ENCODE peak calls at places on chromosomes 1 and 21, in eight cellular contexts. One of them, this sample, is unnamed.
A peak's percentile ranks its signal among the peaks of the same experiment; 100 is the strongest.

GRCh38 chr1:197080323-197080722 is 13.3 kb upstream of the F13B start:
- DNase-seq in T-helper 17 cell: no peak
- DNase-seq in AG08395: no peak
- DNase-seq in IMR-90: no peak
- DNase-seq in lower leg skin: no peak
- DNase-seq in HL-60: no peak
- DNase-seq in stromal cell of bone marrow: no peak
- DNase-seq in ecto neural progenitor cell: no peak
- DNase-seq in this sample: no peak

GRCh38 chr21:26798856-26799751 is 46.1 kb downstream of the ADAMTS1 start:
- DNase-seq in IMR-90: peak; percentile 81
- DNase-seq in HL-60: no peak
- DNase-seq in ecto neural progenitor cell: no peak
- DNase-seq in stromal cell of bone marrow: no peak
- DNase-seq in AG08395: no peak
- DNase-seq in lower leg skin: no peak
- DNase-seq in T-helper 17 cell: no peak
- DNase-seq in this sample: no peak

GRCh38 chr1:114026797-114027196 is 47.5 kb downstream of the OLFML3 start:
- DNase-seq in AG08395: no peak
- DNase-seq in stromal cell of bone marrow: peak; percentile 6
- DNase-seq in ecto neural progenitor cell: no peak
- DNase-seq in IMR-90: peak; percentile 20
- DNase-seq in HL-60: no peak
- DNase-seq in T-helper 17 cell: no peak
- DNase-seq in lower leg skin: no peak
- DNase-seq in this sample: no peak

GRCh38 chr1:2108213-2108876 is 58.1 kb downstream of the PRKCZ start:
- DNase-seq in lower leg skin: no peak
- DNase-seq in stromal cell of bone marrow: no peak
- DNase-seq in HL-60: no peak
- DNase-seq in IMR-90: peak; percentile 49
- DNase-seq in T-helper 17 cell: no peak
- DNase-seq in ecto neural progenitor cell: peak; percentile 80
- DNase-seq in AG08395: peak; percentile 70
- DNase-seq in this sample: no peak

GRCh38 chr21:41359289-41359688 is 2.5 kb upstream of the MX2 start:
- DNase-seq in T-helper 17 cell: no peak
- DNase-seq in lower leg skin: peak; percentile 80
- DNase-seq in ecto neural progenitor cell: peak; percentile 55
- DNase-seq in HL-60: no peak
- DNase-seq in AG08395: no peak
- DNase-seq in IMR-90: no peak
- DNase-seq in stromal cell of bone marrow: no peak
- DNase-seq in this sample: no peak

GRCh38 chr1:195495720-195496635 is 1112.3 kb downstream of the KCNT2 start:
- DNase-seq in lower leg skin: no peak
- DNase-seq in T-helper 17 cell: no peak
- DNase-seq in IMR-90: no peak
- DNase-seq in HL-60: no peak
- DNase-seq in AG08395: no peak
- DNase-seq in stromal cell of bone marrow: no peak
- DNase-seq in ecto neural progenitor cell: no peak
- DNase-seq in this sample: no peak

GRCh38 chr21:44657635-44658183 is at the start of gene KRTAP12-3:
- DNase-seq in HL-60: no peak
- DNase-seq in AG08395: no peak
- DNase-seq in ecto neural progenitor cell: no peak
- DNase-seq in stromal cell of bone marrow: no peak
- DNase-seq in lower leg skin: peak; percentile 63
- DNase-seq in IMR-90: peak; percentile 7
- DNase-seq in T-helper 17 cell: peak; percentile 51
- DNase-seq in this sample: no peak

GRCh38 chr1:207890136-207890738 is 20.7 kb downstream of the CD34 start:
- DNase-seq in ecto neural progenitor cell: no peak
- DNase-seq in HL-60: no peak
- DNase-seq in stromal cell of bone marrow: peak; percentile 60
- DNase-seq in AG08395: peak; percentile 89
- DNase-seq in IMR-90: peak; percentile 67
- DNase-seq in lower leg skin: peak; percentile 91
- DNase-seq in T-helper 17 cell: no peak
- DNase-seq in this sample: no peak

GRCh38 chr1:23585321-23586022 is 26.2 kb upstream of the ID3 start:
- DNase-seq in AG08395: peak; percentile 90
- DNase-seq in stromal cell of bone marrow: peak; percentile 89
- DNase-seq in lower leg skin: no peak
- DNase-seq in ecto neural progenitor cell: no peak
- DNase-seq in T-helper 17 cell: no peak
- DNase-seq in HL-60: peak; percentile 35
- DNase-seq in IMR-90: peak; percentile 99
- DNase-seq in this sample: no peak

GRCh38 chr1:43316738-43317520 is 16.1 kb downstream of the TIE1 start:
- DNase-seq in lower leg skin: no peak
- DNase-seq in T-helper 17 cell: no peak
- DNase-seq in AG08395: no peak
- DNase-seq in HL-60: no peak
- DNase-seq in ecto neural progenitor cell: no peak
- DNase-seq in stromal cell of bone marrow: no peak
- DNase-seq in IMR-90: peak; percentile 5
- DNase-seq in this sample: no peak

GRCh38 chr1:9196129-9197040 is 38.2 kb upstream of the H6PD start:
- DNase-seq in lower leg skin: peak; percentile 92
- DNase-seq in HL-60: peak; percentile 52
- DNase-seq in T-helper 17 cell: peak; percentile 14
- DNase-seq in AG08395: peak; percentile 75
- DNase-seq in ecto neural progenitor cell: peak; percentile 75
- DNase-seq in IMR-90: peak; percentile 94
- DNase-seq in stromal cell of bone marrow: peak; percentile 88
- DNase-seq in this sample: peak; percentile 61

GRCh38 chr1:230853736-230854135 is 14.6 kb downstream of the C1orf198 start:
- DNase-seq in IMR-90: no peak
- DNase-seq in stromal cell of bone marrow: no peak
- DNase-seq in lower leg skin: no peak
- DNase-seq in HL-60: no peak
- DNase-seq in ecto neural progenitor cell: no peak
- DNase-seq in AG08395: no peak
- DNase-seq in T-helper 17 cell: no peak
- DNase-seq in this sample: no peak

GRCh38 chr1:14090531-14090930 is 390.5 kb downstream of the PRDM2 start:
- DNase-seq in lower leg skin: no peak
- DNase-seq in IMR-90: no peak
- DNase-seq in ecto neural progenitor cell: no peak
- DNase-seq in AG08395: no peak
- DNase-seq in stromal cell of bone marrow: no peak
- DNase-seq in T-helper 17 cell: no peak
- DNase-seq in HL-60: no peak
- DNase-seq in this sample: no peak

GRCh38 chr21:46154955-46155513 is 345 bp downstream of the FTCD start:
- DNase-seq in ecto neural progenitor cell: peak; percentile 48
- DNase-seq in HL-60: no peak
- DNase-seq in lower leg skin: peak; percentile 83
- DNase-seq in stromal cell of bone marrow: no peak
- DNase-seq in IMR-90: no peak
- DNase-seq in T-helper 17 cell: no peak
- DNase-seq in AG08395: no peak
- DNase-seq in this sample: no peak

GRCh38 chr1:174998569-174999215 is 1.1 kb upstream of the CACYBP start:
- DNase-seq in IMR-90: peak; percentile 36
- DNase-seq in ecto neural progenitor cell: peak; percentile 49
- DNase-seq in stromal cell of bone marrow: no peak
- DNase-seq in T-helper 17 cell: peak; percentile 16
- DNase-seq in lower leg skin: no peak
- DNase-seq in AG08395: peak; percentile 34
- DNase-seq in HL-60: peak; percentile 68
- DNase-seq in this sample: peak; percentile 58

GRCh38 chr1:241156231-241156965 is 200.6 kb downstream of the RGS7 start:
- DNase-seq in lower leg skin: no peak
- DNase-seq in AG08395: peak; percentile 4
- DNase-seq in stromal cell of bone marrow: peak; percentile 57
- DNase-seq in IMR-90: peak; percentile 2
- DNase-seq in ecto neural progenitor cell: no peak
- DNase-seq in HL-60: no peak
- DNase-seq in T-helper 17 cell: no peak
- DNase-seq in this sample: no peak

GRCh38 chr1:63868220-63868897 is 94.5 kb downstream of the ROR1 start:
- DNase-seq in AG08395: no peak
- DNase-seq in stromal cell of bone marrow: no peak
- DNase-seq in T-helper 17 cell: no peak
- DNase-seq in HL-60: no peak
- DNase-seq in ecto neural progenitor cell: no peak
- DNase-seq in lower leg skin: no peak
- DNase-seq in IMR-90: peak; percentile 55
- DNase-seq in this sample: no peak

GRCh38 chr1:206674745-206675175 is 9.9 kb upstream of the MAPKAPK2 start:
- DNase-seq in ecto neural progenitor cell: no peak
- DNase-seq in lower leg skin: no peak
- DNase-seq in stromal cell of bone marrow: peak; percentile 98
- DNase-seq in AG08395: peak; percentile 97
- DNase-seq in HL-60: no peak
- DNase-seq in IMR-90: peak; percentile 100
- DNase-seq in T-helper 17 cell: no peak
- DNase-seq in this sample: no peak

GRCh38 chr1:36734356-36734755 is 251.6 kb upstream of the CSF3R start:
- DNase-seq in IMR-90: no peak
- DNase-seq in T-helper 17 cell: no peak
- DNase-seq in lower leg skin: no peak
- DNase-seq in HL-60: no peak
- DNase-seq in AG08395: no peak
- DNase-seq in ecto neural progenitor cell: no peak
- DNase-seq in stromal cell of bone marrow: no peak
- DNase-seq in this sample: no peak

GRCh38 chr1:171048014-171048413 is 42.7 kb upstream of the FMO3 start:
- DNase-seq in lower leg skin: no peak
- DNase-seq in AG08395: no peak
- DNase-seq in ecto neural progenitor cell: no peak
- DNase-seq in T-helper 17 cell: no peak
- DNase-seq in IMR-90: no peak
- DNase-seq in HL-60: no peak
- DNase-seq in stromal cell of bone marrow: no peak
- DNase-seq in this sample: no peak

GRCh38 chr1:42983675-42984074 is 25.0 kb upstream of the SLC2A1 start:
- DNase-seq in T-helper 17 cell: no peak
- DNase-seq in IMR-90: no peak
- DNase-seq in HL-60: no peak
- DNase-seq in stromal cell of bone marrow: no peak
- DNase-seq in AG08395: no peak
- DNase-seq in ecto neural progenitor cell: no peak
- DNase-seq in lower leg skin: no peak
- DNase-seq in this sample: no peak

GRCh38 chr1:29171089-29171488 is 10.6 kb downstream of the SRSF4 start:
- DNase-seq in AG08395: no peak
- DNase-seq in stromal cell of bone marrow: peak; percentile 38
- DNase-seq in ecto neural progenitor cell: no peak
- DNase-seq in IMR-90: no peak
- DNase-seq in T-helper 17 cell: no peak
- DNase-seq in HL-60: no peak
- DNase-seq in lower leg skin: no peak
- DNase-seq in this sample: no peak

GRCh38 chr1:54517536-54517935 is 30.5 kb upstream of the ACOT11 start:
- DNase-seq in ecto neural progenitor cell: no peak
- DNase-seq in T-helper 17 cell: no peak
- DNase-seq in IMR-90: no peak
- DNase-seq in AG08395: no peak
- DNase-seq in stromal cell of bone marrow: no peak
- DNase-seq in HL-60: no peak
- DNase-seq in lower leg skin: no peak
- DNase-seq in this sample: no peak

GRCh38 chr1:203698144-203698543 is 66.8 kb upstream of the LAX1 start:
- DNase-seq in stromal cell of bone marrow: no peak
- DNase-seq in AG08395: no peak
- DNase-seq in T-helper 17 cell: no peak
- DNase-seq in HL-60: no peak
- DNase-seq in lower leg skin: no peak
- DNase-seq in IMR-90: no peak
- DNase-seq in ecto neural progenitor cell: no peak
- DNase-seq in this sample: no peak

GRCh38 chr1:43370564-43370963 is 2.8 kb upstream of the ELOVL1 start:
- DNase-seq in IMR-90: no peak
- DNase-seq in lower leg skin: no peak
- DNase-seq in HL-60: no peak
- DNase-seq in AG08395: no peak
- DNase-seq in ecto neural progenitor cell: no peak
- DNase-seq in stromal cell of bone marrow: no peak
- DNase-seq in T-helper 17 cell: no peak
- DNase-seq in this sample: no peak

GRCh38 chr1:222641269-222641948 is 23.5 kb downstream of the MIA3 start:
- DNase-seq in AG08395: no peak
- DNase-seq in stromal cell of bone marrow: no peak
- DNase-seq in lower leg skin: no peak
- DNase-seq in HL-60: no peak
- DNase-seq in IMR-90: no peak
- DNase-seq in T-helper 17 cell: no peak
- DNase-seq in ecto neural progenitor cell: no peak
- DNase-seq in this sample: no peak

GRCh38 chr1:22889213-22889827 is 83.3 kb downstream of the LACTBL1 start:
- DNase-seq in stromal cell of bone marrow: peak; percentile 14
- DNase-seq in HL-60: no peak
- DNase-seq in AG08395: peak; percentile 58
- DNase-seq in T-helper 17 cell: no peak
- DNase-seq in lower leg skin: no peak
- DNase-seq in IMR-90: peak; percentile 51
- DNase-seq in ecto neural progenitor cell: no peak
- DNase-seq in this sample: no peak

GRCh38 chr1:51859737-51860136 is 18.8 kb downstream of the NRDC start:
- DNase-seq in lower leg skin: no peak
- DNase-seq in IMR-90: no peak
- DNase-seq in ecto neural progenitor cell: no peak
- DNase-seq in T-helper 17 cell: no peak
- DNase-seq in HL-60: no peak
- DNase-seq in AG08395: no peak
- DNase-seq in stromal cell of bone marrow: no peak
- DNase-seq in this sample: no peak

GRCh38 chr1:33438364-33439145 is 7.7 kb upstream of the PHC2 start:
- DNase-seq in HL-60: no peak
- DNase-seq in AG08395: no peak
- DNase-seq in ecto neural progenitor cell: no peak
- DNase-seq in T-helper 17 cell: no peak
- DNase-seq in stromal cell of bone marrow: no peak
- DNase-seq in IMR-90: no peak
- DNase-seq in lower leg skin: no peak
- DNase-seq in this sample: no peak

GRCh38 chr1:58857673-58858343 is 74.0 kb upstream of the JUN start:
- DNase-seq in T-helper 17 cell: no peak
- DNase-seq in ecto neural progenitor cell: no peak
- DNase-seq in stromal cell of bone marrow: no peak
- DNase-seq in AG08395: no peak
- DNase-seq in HL-60: no peak
- DNase-seq in IMR-90: no peak
- DNase-seq in lower leg skin: no peak
- DNase-seq in this sample: no peak

GRCh38 chr1:156584813-156585212 is 5.3 kb downstream of the TTC24 start:
- DNase-seq in T-helper 17 cell: no peak
- DNase-seq in lower leg skin: no peak
- DNase-seq in AG08395: no peak
- DNase-seq in stromal cell of bone marrow: no peak
- DNase-seq in ecto neural progenitor cell: no peak
- DNase-seq in IMR-90: no peak
- DNase-seq in HL-60: no peak
- DNase-seq in this sample: no peak

GRCh38 chr1:89545264-89546038 is 20.8 kb downstream of the LRRC8B start:
- DNase-seq in IMR-90: peak; percentile 19
- DNase-seq in ecto neural progenitor cell: no peak
- DNase-seq in stromal cell of bone marrow: no peak
- DNase-seq in AG08395: no peak
- DNase-seq in lower leg skin: no peak
- DNase-seq in HL-60: no peak
- DNase-seq in T-helper 17 cell: no peak
- DNase-seq in this sample: no peak

GRCh38 chr1:43513471-43514173 is 17.1 kb upstream of the PTPRF start:
- DNase-seq in HL-60: no peak
- DNase-seq in AG08395: no peak
- DNase-seq in lower leg skin: no peak
- DNase-seq in T-helper 17 cell: no peak
- DNase-seq in IMR-90: no peak
- DNase-seq in stromal cell of bone marrow: no peak
- DNase-seq in ecto neural progenitor cell: peak; percentile 7
- DNase-seq in this sample: no peak

GRCh38 chr1:220031290-220031689 is 15.0 kb downstream of the EPRS1 start:
- DNase-seq in lower leg skin: no peak
- DNase-seq in HL-60: no peak
- DNase-seq in ecto neural progenitor cell: no peak
- DNase-seq in AG08395: no peak
- DNase-seq in IMR-90: no peak
- DNase-seq in T-helper 17 cell: no peak
- DNase-seq in stromal cell of bone marrow: no peak
- DNase-seq in this sample: no peak

This sample was measured in memory B cell.